ENCODE peak calls at places on chromosome 2, in five cellular contexts. C is stimulated activated naive CD8-positive, alpha-beta T cell treated with anti-CD3 and anti-CD28 coated beads, Interleukin-15, Interleukin-2, amounts not matched to agents 100 U/mL and 50 U/mL, for 24 hours; I is DND-41; L is cardiac muscle cell; U is mucosa of gallbladder. P is an unnamed sample.

GRCh38 chr2:18187214-18187613 is 308.7 kb downstream of the KCNS3 start:
- DNase-seq in L (peak; percentile 10), I (no peak), U (no peak), C (no peak), P (no peak)

GRCh38 chr2:195017890-195018289 is 639.1 kb upstream of the SLC39A10 start:
- DNase-seq in U (no peak), L (no peak), I (no peak), C (no peak), P (no peak)

GRCh38 chr2:24104110-24104650 is 19.0 kb downstream of the PFN4 start:
- DNase-seq in L (no peak), I (no peak), C (no peak), U (no peak), P (no peak)

GRCh38 chr2:217098435-217098834 is 238.6 kb upstream of the TNP1 start:
- DNase-seq in I (no peak), C (no peak), U (no peak), L (no peak), P (no peak)

GRCh38 chr2:43251171-43251731 is 24.8 kb upstream of the ZFP36L2 start:
- DNase-seq in L (peak; percentile 65), U (no peak), I (no peak), C (no peak), P (no peak)

GRCh38 chr2:104447831-104448434 is 406.0 kb upstream of the POU3F3 start:
- DNase-seq in C (no peak), I (no peak), U (no peak), L (no peak), P (no peak)

GRCh38 chr2:117931266-117931665 is 82.6 kb downstream of the CCDC93 start:
- DNase-seq in L (no peak), U (no peak), C (no peak), I (no peak), P (no peak)

GRCh38 chr2:234422895-234423505 is 73.9 kb downstream of the ARL4C start:
- DNase-seq in U (peak; percentile 17), I (peak; percentile 57), C (peak; percentile 57), L (no peak), P (no peak)

GRCh38 chr2:234348081-234348480 is 148.8 kb downstream of the ARL4C start:
- DNase-seq in I (peak; percentile 39), L (no peak), U (no peak), C (no peak), P (no peak)

GRCh38 chr2:170341684-170342631 is 164.0 kb downstream of the MYO3B start:
- DNase-seq in C (no peak), I (no peak), L (no peak), U (no peak), P (no peak)

GRCh38 chr2:174573621-174574081 is 24.0 kb downstream of the WIPF1 start:
- DNase-seq in U (no peak), I (no peak), C (no peak), L (peak; percentile 41), P (no peak)

P was measured in SJSA1.